ENCODE peak calls at places on chromosomes 7 and 10, in four cellular contexts. P is HepG2, I is GM12878, Y is K562. G is an unnamed sample.

GRCh38 chr10:114940735-114941134 is 2.7 kb downstream of the TRUB1 start:
- DNase-seq in Y (no peak), I (no peak), P (no peak), G (no peak)

GRCh38 chr7:158648787-158649186 is 55.8 kb downstream of the NCAPG2 start:
- DNase-seq in I (no peak), P (peak), Y (no peak), G (no peak)

GRCh38 chr7:159197066-159197975 is 52.7 kb upstream of the VIPR2 start:
- DNase-seq in Y (peak), I (peak), P (no peak), G (no peak)

GRCh38 chr10:67790534-67791408 is 47.2 kb downstream of the DNAJC12 start:
- DNase-seq in I (no peak), P (no peak), Y (no peak), G (no peak)

GRCh38 chr10:45558406-45558805 is 114.2 kb downstream of the ZFAND4 start:
- DNase-seq in I (no peak), P (peak), Y (no peak), G (no peak)

GRCh38 chr10:67550042-67550441 is 146.0 kb downstream of the CTNNA3 start:
- DNase-seq in Y (no peak), I (no peak), P (no peak), G (no peak)

GRCh38 chr10:80204801-80205477 is 398 bp downstream of the ANXA11 start:
- DNase-seq in I (no peak), Y (peak), P (no peak), G (peak)

GRCh38 chr10:10816453-10816852 is 201.2 kb upstream of the CELF2 start:
- DNase-seq in P (no peak), Y (no peak), I (no peak), G (no peak)

GRCh38 chr10:72086466-72087391 is 1.6 kb downstream of the SPOCK2 start:
- DNase-seq in I (no peak), P (peak), Y (peak), G (no peak)

GRCh38 chr10:104026762-104027161 is 58.9 kb downstream of the COL17A1 start:
- DNase-seq in P (no peak), I (no peak), Y (no peak), G (no peak)

GRCh38 chr10:7192831-7193348 is 217.9 kb downstream of the SFMBT2 start:
- DNase-seq in Y (no peak), P (no peak), I (no peak), G (no peak)

GRCh38 chr10:77531441-77532001 is 106.1 kb downstream of the KCNMA1 start:
- DNase-seq in I (no peak), P (no peak), Y (peak), G (peak)

GRCh38 chr7:84781838-84782237 is 405.0 kb downstream of the SEMA3D start:
- DNase-seq in Y (no peak), P (no peak), I (no peak), G (no peak)
- TF ChIP-seq FOXM1 in Y (no peak), P (no peak), I (no peak), G (no peak)

GRCh38 chr10:35578608-35578956 is 26.6 kb upstream of the GJD4 start:
- DNase-seq in P (no peak), Y (no peak), I (no peak), G (no peak)

GRCh38 chr10:35579116-35579515 is 26.0 kb upstream of the GJD4 start:
- DNase-seq in Y (no peak), P (no peak), I (no peak), G (no peak)

GRCh38 chr10:35579726-35580420 is 25.3 kb upstream of the GJD4 start:
- DNase-seq in P (no peak), Y (no peak), I (no peak), G (no peak)

GRCh38 chr10:35576730-35577129 is 28.4 kb upstream of the GJD4 start:
- DNase-seq in P (no peak), I (no peak), Y (no peak), G (no peak)

GRCh38 chr10:35577915-35578607 is 27.1 kb upstream of the GJD4 start:
- DNase-seq in Y (no peak), P (no peak), I (no peak), G (no peak)
- TF ChIP-seq BHLHE40 in Y (no peak), P (no peak), I (no peak), G (no peak)

DNA sequence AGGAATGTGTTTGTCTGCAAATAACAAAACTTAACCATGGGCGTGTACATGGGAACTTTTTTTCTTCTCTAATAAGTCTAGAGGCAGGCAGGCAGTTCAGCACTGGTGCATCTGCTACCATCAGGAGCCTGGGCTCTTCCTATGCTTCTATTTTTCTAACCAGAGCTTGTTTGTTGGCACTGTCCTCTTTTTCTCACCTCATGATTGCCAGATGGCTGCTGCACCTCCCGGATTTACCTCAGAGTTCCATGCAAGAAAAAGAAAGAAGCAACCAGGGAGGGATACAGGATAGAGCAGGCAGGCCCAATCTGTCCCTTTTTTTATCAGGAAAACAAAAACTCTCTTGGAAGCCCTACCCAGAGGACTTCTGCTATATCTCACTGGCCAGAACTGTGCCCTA is 22.8 kb downstream of the CDHR3 start:
- DNase-seq in P (no peak), I (no peak), Y (no peak), G (no peak)
- TF ChIP-seq FOXM1 in P (no peak), I (no peak), Y (no peak), G (no peak)

GRCh38 chr10:69201045-69201444 is 19.1 kb upstream of the HKDC1 start:
- DNase-seq in I (no peak), P (no peak), Y (no peak), G (no peak)

GRCh38 chr10:69202332-69202731 is 17.8 kb upstream of the HKDC1 start:
- DNase-seq in I (peak), P (no peak), Y (no peak), G (no peak)
- TF ChIP-seq BHLHE40 in I (peak), P (no peak), Y (no peak), G (no peak)

G was measured in HEK293T.